ENCODE peak calls at places on chromosome 10, in seven cellular contexts. O is H9; X is tibial nerve; N is body of pancreas; B is OCI-LY7; H is CD8-positive, alpha-beta memory T cell; Q is CD8-positive, alpha-beta T cell. F is an unnamed sample.

GRCh38 chr10:88232029-88232895 is 350.9 kb downstream of the RNLS start:
- DNase-seq in Q (no peak), N (peak; percentile 72), B (no peak), X (peak; percentile 81), H (no peak), O (no peak), F (no peak)

GRCh38 chr10:95741807-95742528 is 14.0 kb upstream of the ENTPD1 start:
- DNase-seq in Q (no peak), B (peak; percentile 54), N (peak; percentile 23), O (no peak), X (no peak), H (no peak), F (peak; percentile 63)

GRCh38 chr10:78829570-78829969 is 239.2 kb upstream of the ZMIZ1 start:
- DNase-seq in B (no peak), N (no peak), Q (no peak), X (no peak), H (no peak), O (no peak), F (no peak)

GRCh38 chr10:125002423-125003145 is 60.7 kb downstream of the ZRANB1 start:
- DNase-seq in H (no peak), O (no peak), Q (no peak), X (no peak), B (no peak), N (peak; percentile 2), F (peak; percentile 50)

GRCh38 chr10:89342219-89342966 is 14.6 kb downstream of the IFIT3 start:
- DNase-seq in H (no peak), Q (no peak), X (peak; percentile 83), O (no peak), N (no peak), B (no peak), F (no peak)

GRCh38 chr10:6660460-6660859 is 80.4 kb upstream of the PRKCQ start:
- DNase-seq in Q (no peak), B (no peak), N (no peak), O (no peak), H (no peak), X (no peak), F (no peak)

GRCh38 chr10:110625356-110625894 is 18.7 kb upstream of the RBM20 start:
- DNase-seq in B (no peak), X (no peak), H (no peak), N (no peak), Q (no peak), O (no peak), F (no peak)

GRCh38 chr10:74873803-74874452 is 47.5 kb downstream of the KAT6B start:
- DNase-seq in Q (no peak), O (no peak), X (no peak), N (no peak), B (no peak), H (no peak), F (no peak)

GRCh38 chr10:33228426-33228825 is 106.0 kb downstream of the NRP1 start:
- DNase-seq in O (no peak), X (no peak), H (no peak), N (no peak), B (no peak), Q (no peak), F (no peak)

GRCh38 chr10:33223326-33224014 is 111.0 kb downstream of the NRP1 start:
- DNase-seq in N (no peak), O (no peak), Q (no peak), B (no peak), X (no peak), H (no peak), F (no peak)

GRCh38 chr10:33229252-33229943 is 105.1 kb downstream of the NRP1 start:
- DNase-seq in O (no peak), X (no peak), Q (no peak), N (no peak), H (no peak), B (no peak), F (no peak)

GRCh38 chr10:33227489-33227888 is 107.0 kb downstream of the NRP1 start:
- DNase-seq in O (no peak), N (no peak), B (no peak), Q (no peak), H (no peak), X (no peak), F (no peak)

DNA sequence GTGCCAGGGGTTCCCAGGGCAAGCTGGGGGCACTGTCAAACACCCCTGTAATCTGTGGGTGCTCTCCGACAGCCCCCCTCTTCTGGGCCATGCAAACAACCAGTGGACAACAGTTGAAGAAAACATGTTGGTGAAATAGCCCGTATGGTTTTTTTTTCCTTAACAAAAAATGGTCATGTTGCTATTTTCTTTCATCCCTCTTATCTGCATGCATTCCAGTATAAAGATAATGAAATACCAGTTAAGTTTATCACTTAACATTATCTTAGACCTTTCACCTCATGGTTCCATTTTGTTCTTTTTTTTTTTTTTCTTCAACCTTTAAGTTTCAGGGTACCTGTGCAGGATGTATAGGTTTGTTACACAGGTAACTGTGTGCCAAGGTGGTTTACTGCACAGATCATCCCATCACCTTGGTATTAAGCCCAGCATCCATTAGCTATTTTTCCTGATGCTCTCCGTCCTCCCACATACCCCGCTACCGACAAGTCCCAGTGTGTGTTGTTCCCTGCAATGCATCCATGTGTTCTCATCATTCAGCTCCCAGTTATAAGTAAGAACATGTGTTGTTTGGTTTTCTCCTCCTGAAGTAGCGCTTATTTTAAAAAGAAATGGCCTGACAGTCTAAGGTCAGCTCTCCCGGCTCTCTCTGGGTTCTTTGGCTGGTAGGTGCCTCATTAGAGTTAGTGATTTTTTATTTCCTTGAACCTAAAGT is 110.1 kb downstream of the NRP1 start:
- DNase-seq in H (no peak), N (no peak), O (no peak), B (no peak), Q (no peak), X (no peak), F (no peak)
- H3K9me3 ChIP-seq in H (no peaks in the 10 kb centered on the region), N (no peaks in the 10 kb centered on the region), O (no peaks in the 10 kb centered on the region), B (no peaks in the 10 kb centered on the region), Q (no peaks in the 10 kb centered on the region), X (no peaks in the 10 kb centered on the region), F (peaks cover 10% of the 10 kb centered on the region)

GRCh38 chr10:131532291-131532690 is 220.8 kb upstream of the TCERG1L start:
- DNase-seq in N (no peak), H (no peak), X (no peak), B (no peak), O (no peak), Q (no peak), F (no peak)
- H3K9me3 ChIP-seq in N (no peaks in the 10 kb centered on the region), H (no peaks in the 10 kb centered on the region), X (no peaks in the 10 kb centered on the region), B (no peaks in the 10 kb centered on the region), O (no peaks in the 10 kb centered on the region), Q (no peaks in the 10 kb centered on the region), F (no peaks in the 10 kb centered on the region)

GRCh38 chr10:131430716-131431402 is 119.3 kb upstream of the TCERG1L start:
- DNase-seq in O (no peak), Q (no peak), H (no peak), N (no peak), B (no peak), X (no peak), F (no peak)
- H3K9me3 ChIP-seq in O (no peaks in the 10 kb centered on the region), Q (no peaks in the 10 kb centered on the region), H (no peaks in the 10 kb centered on the region), N (no peaks in the 10 kb centered on the region), B (no peaks in the 10 kb centered on the region), X (no peaks in the 10 kb centered on the region), F (no peaks in the 10 kb centered on the region)

DNA sequence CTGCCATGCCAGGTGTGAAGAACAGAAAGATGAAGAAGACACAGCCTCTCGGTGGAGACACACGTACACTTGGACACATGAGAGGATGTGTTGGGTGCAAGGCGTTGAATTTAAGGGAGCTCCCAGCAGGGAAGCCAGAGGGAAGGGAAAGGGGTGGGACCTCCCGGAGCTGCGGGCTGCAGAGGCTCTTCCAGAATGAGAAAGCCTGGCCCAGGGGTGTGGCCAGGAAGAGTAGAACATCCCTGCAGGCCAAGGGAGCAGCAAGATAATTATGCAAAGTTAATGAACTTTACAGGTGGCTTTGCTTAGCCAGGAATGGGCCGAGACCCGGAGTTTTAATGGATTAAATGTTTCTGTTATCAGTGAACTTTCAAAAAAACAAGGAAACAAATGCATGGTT is 270.3 kb downstream of the KLF6 start:
- DNase-seq in B (no peak), H (no peak), N (no peak), X (no peak), Q (no peak), O (no peak), F (no peak)
- H3K9me3 ChIP-seq in B (no peaks in the 10 kb centered on the region), H (no peaks in the 10 kb centered on the region), N (no peaks in the 10 kb centered on the region), X (no peaks in the 10 kb centered on the region), Q (no peaks in the 10 kb centered on the region), O (no peaks in the 10 kb centered on the region), F (peaks cover 9% of the 10 kb centered on the region)

GRCh38 chr10:132186488-132187413 is at the start of gene DPYSL4:
- DNase-seq in N (no peak), H (peak; percentile 14), Q (no peak), X (no peak), B (no peak), O (no peak), F (peak; percentile 78)

GRCh38 chr10:132189016-132189415 is 2.3 kb downstream of the DPYSL4 start:
- DNase-seq in Q (no peak), N (no peak), H (no peak), O (no peak), X (no peak), B (no peak), F (no peak)

GRCh38 chr10:132189810-132190422 is 3.2 kb downstream of the DPYSL4 start:
- DNase-seq in X (no peak), N (no peak), B (no peak), H (no peak), O (no peak), Q (no peak), F (no peak)

GRCh38 chr10:132187421-132188138 is 832 bp downstream of the DPYSL4 start:
- DNase-seq in X (no peak), H (no peak), B (no peak), O (no peak), Q (no peak), N (no peak), F (peak; percentile 70)

DNA sequence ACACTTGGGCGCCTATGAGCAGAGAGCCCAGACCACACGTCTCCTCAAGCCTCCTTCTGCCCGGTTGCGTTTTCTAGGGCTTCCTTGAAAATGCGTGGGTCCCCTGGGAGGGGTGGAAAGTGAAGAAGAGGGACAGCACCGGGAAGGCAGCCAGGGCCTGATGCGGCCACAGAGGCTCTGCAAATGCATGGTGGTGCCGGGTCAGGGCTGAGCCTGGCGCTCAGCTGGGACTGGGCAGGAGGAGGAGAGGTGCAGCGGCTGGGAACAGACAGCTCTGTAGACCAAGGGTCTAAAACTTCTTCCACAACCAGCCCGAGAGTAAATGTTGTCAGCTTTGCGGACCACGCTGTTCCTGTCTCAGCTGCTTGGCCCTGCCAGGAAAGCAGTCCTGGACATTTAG is 1.6 kb downstream of the DPYSL4 start:
- DNase-seq in X (no peak), H (no peak), Q (no peak), O (no peak), N (no peak), B (no peak), F (no peak)
- H3K9me3 ChIP-seq in X (no peaks in the 10 kb centered on the region), H (no peaks in the 10 kb centered on the region), Q (no peaks in the 10 kb centered on the region), O (no peaks in the 10 kb centered on the region), N (no peaks in the 10 kb centered on the region), B (no peaks in the 10 kb centered on the region), F (no peaks in the 10 kb centered on the region)

GRCh38 chr10:53977262-53977661 is 823.8 kb downstream of the PCDH15 start:
- DNase-seq in O (no peak), N (no peak), X (no peak), B (no peak), Q (no peak), H (no peak), F (no peak)
- H3K9me3 ChIP-seq in O (no peaks in the 10 kb centered on the region), N (no peaks in the 10 kb centered on the region), X (no peaks in the 10 kb centered on the region), B (no peaks in the 10 kb centered on the region), Q (no peaks in the 10 kb centered on the region), H (no peaks in the 10 kb centered on the region), F (no peaks in the 10 kb centered on the region)